ENCODE peak calls at places on chromosomes 1 and 21, in four cellular contexts. X, F, O and L are unnamed samples.

GRCh38 chr1:45187735-45188134 is 18.7 kb downstream of the ZSWIM5 start:
- DNase-seq in X (no peak), F (no peak), O (no peak), L (no peak)

GRCh38 chr1:101115112-101115511 is 89.5 kb upstream of the DPH5 start:
- DNase-seq in X (no peak), F (no peak), O (no peak), L (no peak)

GRCh38 chr1:229165327-229165726 is 105.6 kb upstream of the RAB4A start:
- DNase-seq in X (no peak), F (no peak), O (no peak), L (no peak)

GRCh38 chr1:115545791-115546733 is 95.7 kb upstream of the VANGL1 start:
- DNase-seq in X (no peak), F (peak; percentile 62), O (peak; percentile 34), L (no peak)

GRCh38 chr1:157715736-157716135 is 15.2 kb upstream of the FCRL3 start:
- DNase-seq in X (no peak), F (no peak), O (no peak), L (no peak)

GRCh38 chr1:54312874-54313316 is 93.3 kb downstream of the SSBP3 start:
- DNase-seq in X (no peak), F (no peak), O (peak; percentile 47), L (no peak)

GRCh38 chr21:42287193-42288083 is 27.8 kb downstream of the TFF3 start:
- DNase-seq in X (no peak), F (no peak), O (no peak), L (no peak)

GRCh38 chr1:231194476-231194842 is 32.6 kb downstream of the TRIM67 start:
- DNase-seq in X (no peak), F (no peak), O (no peak), L (no peak)

GRCh38 chr1:190754769-190755168 is 277.1 kb upstream of the BRINP3 start:
- DNase-seq in X (no peak), F (no peak), O (no peak), L (no peak)

GRCh38 chr1:32066489-32066873 is 6.3 kb upstream of the TMEM39B start:
- DNase-seq in X (peak; percentile 43), F (no peak), O (peak; percentile 52), L (no peak)

GRCh38 chr1:52502789-52503188 is 50.1 kb downstream of the TUT4 start:
- DNase-seq in X (no peak), F (no peak), O (no peak), L (no peak)

GRCh38 chr1:241834733-241835377 is 13.1 kb upstream of the EXO1 start:
- DNase-seq in X (no peak), F (no peak), O (no peak), L (no peak)

GRCh38 chr21:25709684-25710265 is 24.9 kb downstream of the ATP5PF start:
- DNase-seq in X (no peak), F (no peak), O (no peak), L (no peak)

GRCh38 chr1:234544094-234544579 is 65.2 kb upstream of the TARBP1 start:
- DNase-seq in X (peak; percentile 58), F (no peak), O (peak; percentile 76), L (no peak)

GRCh38 chr1:215970406-215970805 is 403.3 kb downstream of the KCTD3 start:
- DNase-seq in X (no peak), F (no peak), O (no peak), L (no peak)

GRCh38 chr1:10280442-10281350 is 70.3 kb downstream of the KIF1B start:
- DNase-seq in X (no peak), F (no peak), O (no peak), L (no peak)

GRCh38 chr1:83673287-83673686 is 325.6 kb downstream of the TTLL7 start:
- DNase-seq in X (no peak), F (no peak), O (no peak), L (no peak)

GRCh38 chr1:104592926-104593325 is 843.2 kb downstream of the AMY1C start:
- DNase-seq in X (no peak), F (no peak), O (no peak), L (no peak)

GRCh38 chr1:244239261-244239770 is 188.2 kb downstream of the ZBTB18 start:
- DNase-seq in X (no peak), F (peak; percentile 76), O (no peak), L (no peak)

GRCh38 chr21:41601573-41602371 is 93.8 kb upstream of the TMPRSS2 start:
- DNase-seq in X (no peak), F (peak; percentile 3), O (no peak), L (no peak)

GRCh38 chr1:87149166-87150065 is 179.3 kb upstream of the LMO4 start:
- DNase-seq in X (no peak), F (peak; percentile 69), O (no peak), L (no peak)

GRCh38 chr1:183125279-183125999 is 60.6 kb upstream of the LAMC2 start:
- DNase-seq in X (no peak), F (no peak), O (no peak), L (no peak)

GRCh38 chr21:33552093-33552998 is 9.5 kb downstream of the SON start:
- DNase-seq in X (no peak), F (no peak), O (no peak), L (no peak)
- H3K4me3 ChIP-seq in X (no peak overlapping the region), F (no peak overlapping the region), O (no peak overlapping the region), L (no peak overlapping the region)

GRCh38 chr1:37031871-37032270 is 2.4 kb downstream of the GRIK3 start:
- DNase-seq in X (no peak), F (peak; percentile 54), O (no peak), L (no peak)
- H3K27me3 ChIP-seq in X (peaks cover 48% of the 10 kb centered on the region), F (no peaks in the 10 kb centered on the region), O (peaks cover 87% of the 10 kb centered on the region), L (peaks cover 12% of the 10 kb centered on the region)

GRCh38 chr1:36307601-36308330 is 1.6 kb downstream of the SH3D21 start:
- DNase-seq in X (no peak), F (no peak), O (no peak), L (no peak)
- H3K4me3 ChIP-seq in X (peak overlapping the region; percentile 64), F (peak overlapping the region; percentile 55), O (no peak overlapping the region), L (no peak overlapping the region)

DNA sequence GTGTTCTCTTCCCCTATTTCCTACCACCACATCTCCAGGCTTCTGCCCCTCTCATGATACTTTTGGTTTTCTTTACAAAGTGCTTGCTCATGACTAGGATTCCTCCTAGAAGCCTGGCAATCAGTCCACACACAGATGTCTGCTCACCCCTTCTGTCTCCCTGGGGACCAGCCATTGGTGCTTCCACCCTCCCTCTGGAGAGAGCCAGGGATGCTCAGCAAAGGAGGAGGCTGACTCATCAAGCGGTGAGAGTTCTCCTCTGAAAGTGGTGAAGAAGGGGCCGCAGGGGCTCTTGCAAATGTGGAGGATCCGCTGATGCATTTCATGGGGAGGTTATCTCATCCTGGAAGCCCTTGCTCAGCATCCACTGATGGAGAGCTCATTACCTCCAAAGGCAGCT is 14.5 kb downstream of the NT5C1A start:
- DNase-seq in X (no peak), F (no peak), O (no peak), L (no peak)
- H3K27me3 ChIP-seq in X (no peaks in the 10 kb centered on the region), F (no peaks in the 10 kb centered on the region), O (peaks cover 16% of the 10 kb centered on the region), L (peaks cover 6% of the 10 kb centered on the region)

DNA sequence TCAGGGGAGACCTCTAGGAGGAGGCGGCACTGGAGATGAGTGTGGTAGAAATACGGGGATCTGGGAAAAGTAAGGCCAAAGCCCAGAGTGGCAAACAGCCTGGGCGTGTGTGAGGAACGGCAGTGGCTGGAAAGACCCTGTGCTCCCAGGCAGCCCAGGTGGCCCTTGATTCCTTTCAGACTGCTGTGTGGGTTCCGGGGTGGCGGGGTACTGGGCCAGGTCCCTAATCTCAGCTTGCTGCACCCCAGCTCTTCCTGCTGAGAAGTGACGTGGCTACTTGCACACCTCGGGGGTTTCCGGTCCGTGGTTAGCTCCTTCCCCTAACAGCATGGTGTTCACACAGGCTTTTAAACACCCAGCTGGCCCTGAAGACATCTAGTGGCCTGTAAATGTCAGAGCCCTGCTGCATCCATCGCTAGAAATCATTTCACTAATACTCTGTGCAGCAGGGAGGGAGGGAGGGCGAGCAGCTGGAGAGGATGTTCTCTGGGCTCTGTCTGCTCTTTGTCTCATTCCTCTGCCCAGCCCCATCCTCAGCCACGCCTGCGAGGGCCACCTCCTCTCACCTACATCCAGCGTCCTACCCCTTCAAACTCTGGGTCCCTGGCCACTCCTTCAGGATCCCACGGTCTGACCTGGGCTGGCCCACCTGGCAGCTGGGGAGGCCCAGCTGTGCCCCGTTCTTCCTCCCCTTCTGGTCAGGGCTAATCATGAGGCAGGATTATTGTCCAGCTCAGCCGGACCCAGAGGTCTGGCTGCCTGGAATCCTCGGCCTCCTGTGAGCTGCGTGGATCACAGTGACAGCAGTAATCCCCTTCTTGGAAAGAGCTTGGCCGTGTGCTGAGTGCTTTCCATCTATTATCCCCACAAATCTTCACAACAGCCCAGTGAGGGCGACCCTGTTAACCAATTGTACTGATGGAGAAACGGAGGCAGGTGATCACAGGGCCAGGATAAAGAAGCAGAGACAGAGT is 7.2 kb downstream of the ZDHHC18 start:
- DNase-seq in X (no peak), F (peak; percentile 95), O (peak; percentile 83), L (peak; percentile 94)
- H3K4me3 ChIP-seq in X (no peak overlapping the region), F (peak overlapping the region; percentile 21), O (no peak overlapping the region), L (peak overlapping the region; percentile 50)

GRCh38 chr1:21318057-21318713 is 27.9 kb upstream of the ECE1 start:
- DNase-seq in X (no peak), F (no peak), O (no peak), L (no peak)
- H3K27me3 ChIP-seq in X (no peaks in the 10 kb centered on the region), F (no peaks in the 10 kb centered on the region), O (no peaks in the 10 kb centered on the region), L (no peaks in the 10 kb centered on the region)

GRCh38 chr1:92483442-92484170 is 3.1 kb downstream of the GFI1 start:
- DNase-seq in X (no peak), F (peak; percentile 44), O (peak; percentile 66), L (peak; percentile 33)
- H3K4me3 ChIP-seq in X (peak overlapping the region; percentile 50), F (peak overlapping the region; percentile 72), O (peak overlapping the region; percentile 36), L (peak overlapping the region; percentile 94)

GRCh38 chr1:16061255-16061654 is 12.2 kb downstream of the FAM131C start:
- DNase-seq in X (no peak), F (no peak), O (no peak), L (no peak)
- H3K27me3 ChIP-seq in X (no peaks in the 10 kb centered on the region), F (no peaks in the 10 kb centered on the region), O (peaks cover 4% of the 10 kb centered on the region), L (no peaks in the 10 kb centered on the region)

GRCh38 chr1:185170291-185170848 is 13.4 kb downstream of the SWT1 start:
- DNase-seq in X (no peak), F (peak; percentile 51), O (no peak), L (peak; percentile 69)
- H3K4me3 ChIP-seq in X (no peak overlapping the region), F (no peak overlapping the region), O (no peak overlapping the region), L (no peak overlapping the region)

DNA sequence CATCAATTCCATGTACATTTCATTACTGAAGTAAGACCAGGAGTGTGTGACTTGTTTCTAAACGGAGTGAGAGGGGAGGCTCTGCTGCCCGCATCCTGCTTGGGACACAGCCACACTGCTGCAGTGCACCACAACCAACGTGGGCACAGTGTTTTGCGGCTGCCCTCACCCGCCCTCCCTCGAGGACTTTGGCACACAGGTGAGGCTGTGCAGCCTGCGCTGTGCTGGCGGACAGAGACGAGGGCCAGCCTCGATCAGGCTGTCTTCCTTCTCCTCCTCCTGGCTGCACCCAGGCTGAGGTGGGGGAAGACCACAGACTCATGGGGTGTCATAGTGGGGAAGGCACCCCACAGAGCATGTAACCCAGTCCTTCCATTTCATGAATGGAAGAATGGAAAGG is 31.0 kb upstream of the H6PD start:
- DNase-seq in X (no peak), F (no peak), O (peak; percentile 33), L (peak; percentile 31)
- H3K27me3 ChIP-seq in X (peaks cover 82% of the 10 kb centered on the region), F (no peaks in the 10 kb centered on the region), O (peaks cover 92% of the 10 kb centered on the region), L (peaks cover 38% of the 10 kb centered on the region)